ENCODE peak calls at places on chromosomes 7 and 10, in five cellular contexts. D is adrenal gland, P is AG09319, O is foreskin fibroblast, X is right atrium auricular region. U is an unnamed sample.

GRCh38 chr10:92826061-92826460 is 22.3 kb upstream of the EXOC6 start:
- DNase-seq in D (no peak), P (no peak), O (no peak), X (no peak), U (no peak)

GRCh38 chr7:36487756-36488336 is 98.2 kb downstream of the ANLN start:
- DNase-seq in D (peak; percentile 25), P (peak; percentile 24), O (peak; percentile 78), X (no peak), U (no peak)

GRCh38 chr10:124688889-124689670 is 55.1 kb downstream of the FAM53B start:
- DNase-seq in D (no peak), P (no peak), O (no peak), X (no peak), U (no peak)

GRCh38 chr7:114540291-114540690 is 125.7 kb downstream of the FOXP2 start:
- DNase-seq in D (no peak), P (no peak), O (peak; percentile 10), X (no peak), U (no peak)

GRCh38 chr10:117162093-117163021 is 24.3 kb upstream of the VAX1 start:
- DNase-seq in D (no peak), P (no peak), O (no peak), X (no peak), U (no peak)

GRCh38 chr7:157795631-157796030 is 458.8 kb downstream of the DNAJB6 start:
- DNase-seq in D (no peak), P (no peak), O (no peak), X (no peak), U (peak; percentile 83)

GRCh38 chr10:124740374-124741280 is 3.6 kb downstream of the FAM53B start:
- DNase-seq in D (no peak), P (no peak), O (peak; percentile 71), X (peak; percentile 80), U (no peak)

GRCh38 chr10:116765549-116766162 is 23.3 kb upstream of the HSPA12A start:
- DNase-seq in D (no peak), P (no peak), O (no peak), X (no peak), U (no peak)

GRCh38 chr10:123449234-123449962 is 216.8 kb upstream of the GPR26 start:
- DNase-seq in D (no peak), P (no peak), O (no peak), X (no peak), U (no peak)

GRCh38 chr7:125279956-125280355 is 350.3 kb upstream of the POT1 start:
- DNase-seq in D (no peak), P (no peak), O (no peak), X (no peak), U (no peak)

GRCh38 chr7:100483728-100484635 is at the start of gene NYAP1:
- DNase-seq in D (no peak), P (no peak), O (peak; percentile 83), X (no peak), U (no peak)

GRCh38 chr7:132773527-132773956 is 197.3 kb upstream of the PLXNA4 start:
- DNase-seq in D (no peak), P (peak; percentile 38), O (peak; percentile 90), X (no peak), U (no peak)

GRCh38 chr7:27606270-27607209 is 56.1 kb downstream of the HIBADH start:
- DNase-seq in D (no peak), P (no peak), O (peak; percentile 69), X (no peak), U (no peak)

GRCh38 chr7:94562525-94562924 is 52.9 kb downstream of the CASD1 start:
- DNase-seq in D (no peak), P (no peak), O (peak; percentile 46), X (no peak), U (no peak)

GRCh38 chr10:44627591-44628354 is 242.9 kb upstream of the CXCL12 start:
- DNase-seq in D (no peak), P (peak; percentile 57), O (peak; percentile 81), X (no peak), U (no peak)
- TF ChIP-seq CTCF in D (no peak), P (peak; percentile 16), O (peak; percentile 37), X (no peak), U (no peak)

GRCh38 chr10:83801983-83802382 is 337.3 kb upstream of the GHITM start:
- DNase-seq in D (no peak), P (no peak), O (no peak), X (no peak), U (no peak)
- TF ChIP-seq CTCF in D (no peak), P (no peak), O (no peak), X (no peak), U (no peak)

DNA sequence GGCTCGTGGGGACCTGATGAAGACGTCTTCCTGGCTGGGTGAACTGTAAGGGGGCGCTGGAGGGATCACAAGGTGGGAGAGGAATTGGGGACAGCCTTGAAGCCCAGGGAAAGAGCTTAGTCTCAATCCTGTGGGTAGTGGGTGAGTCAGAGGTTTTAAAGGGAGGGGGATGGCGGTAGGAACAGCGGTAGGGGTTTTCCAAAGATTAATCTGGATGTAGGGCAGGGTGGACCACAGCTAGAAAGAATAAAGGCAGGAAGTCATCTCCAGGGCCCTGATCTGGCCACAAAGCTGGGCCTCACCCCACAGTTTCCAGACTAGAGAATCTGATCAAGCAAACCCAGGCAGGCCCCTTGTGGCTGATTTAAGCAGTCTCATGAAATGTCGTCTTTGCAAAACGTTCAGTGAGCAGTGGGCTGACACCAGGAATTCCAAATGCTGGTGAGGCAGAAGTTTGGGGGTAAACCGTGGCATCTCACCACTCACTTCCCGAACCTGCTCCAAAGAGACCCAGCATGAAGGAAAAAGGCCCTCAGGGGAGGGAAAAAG is 65.3 kb downstream of the CALML3 start:
- DNase-seq in D (no peak), P (no peak), O (peak; percentile 54), X (no peak), U (peak; percentile 54)
- TF ChIP-seq CTCF in D (no peak), P (peak; percentile 36), O (peak; percentile 32), X (no peak), U (peak; percentile 55)

DNA sequence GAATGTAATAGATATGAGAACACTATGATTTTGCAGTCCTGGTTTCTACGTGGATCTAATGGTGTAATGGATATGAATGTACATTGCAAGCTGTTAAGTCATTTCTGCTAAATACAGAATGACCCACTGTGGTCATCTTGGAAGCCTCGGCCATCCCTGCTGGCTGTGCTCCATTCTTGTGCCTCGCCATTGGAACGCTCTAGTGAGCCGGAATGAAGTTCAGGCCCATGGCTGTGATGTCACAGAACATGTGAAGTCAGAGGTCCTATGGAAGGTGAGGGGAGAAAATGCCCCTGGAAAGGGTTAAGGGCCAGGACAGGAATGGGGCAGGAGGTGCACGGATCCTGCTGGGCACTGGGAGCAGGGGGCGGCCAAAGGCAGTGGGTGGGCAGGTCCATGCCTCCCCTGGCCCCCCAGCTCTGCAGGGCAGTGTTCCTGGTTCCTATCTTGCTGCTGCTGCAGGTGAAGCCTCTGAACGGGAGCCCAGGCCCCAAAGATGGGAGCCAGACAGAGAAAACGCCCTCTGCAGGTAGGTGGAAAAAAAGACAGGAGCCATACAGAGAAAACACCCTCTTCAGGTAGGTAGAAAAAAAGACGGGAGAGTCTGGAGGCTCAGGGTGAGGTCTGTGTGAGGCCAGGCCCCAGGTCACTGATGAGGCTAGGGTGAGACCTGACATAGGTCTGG is at the start of gene LLCFC1:
- DNase-seq in D (no peak), P (no peak), O (no peak), X (no peak), U (no peak)
- TF ChIP-seq CTCF in D (no peak), P (no peak), O (no peak), X (no peak), U (no peak)

GRCh38 chr7:974820-975681 is at the start of gene COX19:
- DNase-seq in D (peak; percentile 93), P (peak; percentile 69), O (peak; percentile 96), X (peak; percentile 82), U (no peak)
- TF ChIP-seq CTCF in D (peak; percentile 14), P (no peak), O (no peak), X (no peak), U (peak; percentile 13)

GRCh38 chr7:42385912-42386311 is 148.9 kb upstream of the GLI3 start:
- DNase-seq in D (no peak), P (no peak), O (no peak), X (no peak), U (no peak)
- TF ChIP-seq CTCF in D (no peak), P (no peak), O (no peak), X (no peak), U (peak; percentile 22)

U was measured in chondrocyte.